ENCODE peak calls at places on chromosomes 2 and 18, in four cellular contexts. H is HepG2, S is GM12878, A is K562. R is an unnamed sample.

GRCh38 chr2:165633431-165633830 is 160.6 kb downstream of the GALNT3 start:
- DNase-seq in H (no peak), A (no peak), S (no peak), R (no peak)

GRCh38 chr2:202039278-202040100 is 5.8 kb downstream of the FZD7 start:
- DNase-seq in H (no peak), A (no peak), S (no peak), R (no peak)

GRCh38 chr2:20728114-20728758 is 61.3 kb downstream of the GDF7 start:
- DNase-seq in S (no peak), H (peak), A (no peak), R (no peak)

GRCh38 chr2:43133708-43134570 is 92.5 kb downstream of the ZFP36L2 start:
- DNase-seq in S (no peak), H (no peak), A (no peak), R (no peak)

GRCh38 chr2:39913648-39914456 is 134.8 kb upstream of the THUMPD2 start:
- DNase-seq in A (peak), H (peak), S (peak), R (peak)

GRCh38 chr2:232979871-232980461 is 33.1 kb downstream of the NGEF start:
- DNase-seq in S (no peak), H (peak), A (peak), R (no peak)

GRCh38 chr18:72830109-72830508 is 37.7 kb downstream of the NETO1 start:
- DNase-seq in A (no peak), S (no peak), H (no peak), R (no peak)

GRCh38 chr2:239139101-239139500 is 261.7 kb downstream of the HDAC4 start:
- DNase-seq in A (no peak), S (no peak), H (no peak), R (no peak)

GRCh38 chr2:131058905-131059304 is 34.4 kb downstream of the FAM168B start:
- DNase-seq in H (no peak), A (no peak), S (no peak), R (no peak)

GRCh38 chr18:331231-331771 is 63.5 kb upstream of the THOC1 start:
- DNase-seq in H (no peak), A (no peak), S (no peak), R (no peak)

GRCh38 chr2:218856168-218856895 is 3.3 kb upstream of the WNT6 start:
- DNase-seq in S (no peak), A (no peak), H (no peak), R (no peak)

GRCh38 chr2:157843935-157844334 is 32.2 kb downstream of the ACVR1 start:
- DNase-seq in H (no peak), A (no peak), S (no peak), R (no peak)

GRCh38 chr2:196376984-196377877 is 205.9 kb upstream of the STK17B start:
- DNase-seq in A (no peak), S (peak), H (no peak), R (no peak)

GRCh38 chr18:811192-812122 is 585 bp downstream of the YES1 start:
- DNase-seq in H (no peak), S (no peak), A (peak), R (peak)

GRCh38 chr18:55839350-55839749 is 251.4 kb upstream of the TCF4 start:
- DNase-seq in S (no peak), H (no peak), A (no peak), R (no peak)

GRCh38 chr18:35087726-35088125 is 46.5 kb downstream of the MAPRE2 start:
- DNase-seq in A (no peak), S (no peak), H (no peak), R (no peak)

GRCh38 chr18:77004555-77005380 is 127.8 kb downstream of the MBP start:
- DNase-seq in A (no peak), S (no peak), H (no peak), R (no peak)

GRCh38 chr18:34283506-34283905 is 58.8 kb upstream of the NOL4 start:
- DNase-seq in A (no peak), H (no peak), S (no peak), R (no peak)

GRCh38 chr2:96872591-96873349 is 2.9 kb upstream of the SEMA4C start:
- DNase-seq in A (peak), S (no peak), H (no peak), R (no peak)

GRCh38 chr2:120921457-120921856 is 185.8 kb downstream of the GLI2 start:
- DNase-seq in S (no peak), H (no peak), A (no peak), R (no peak)

GRCh38 chr2:204315236-204315662 is 230.0 kb upstream of the PARD3B start:
- DNase-seq in H (no peak), A (no peak), S (no peak), R (no peak)

GRCh38 chr2:75679556-75679955 is 31.2 kb downstream of the GCFC2 start:
- DNase-seq in H (no peak), A (no peak), S (no peak), R (no peak)

GRCh38 chr2:209189893-209190292 is 234.0 kb upstream of the MAP2 start:
- DNase-seq in H (no peak), A (no peak), S (no peak), R (no peak)

GRCh38 chr2:162217596-162217995 is 25.6 kb downstream of the FAP start:
- DNase-seq in H (no peak), S (no peak), A (no peak), R (no peak)

GRCh38 chr2:176158306-176158643 is 1.2 kb downstream of the HOXD3 start:
- DNase-seq in S (no peak), H (no peak), A (no peak), R (no peak)

GRCh38 chr2:152884088-152884487 is 165.7 kb downstream of the ARL6IP6 start:
- DNase-seq in A (no peak), S (no peak), H (no peak), R (no peak)

GRCh38 chr2:47088371-47089082 is 66.6 kb downstream of the STPG4 start:
- DNase-seq in A (peak), H (peak), S (no peak), R (no peak)

GRCh38 chr2:48530033-48530804 is at the start of gene STON1:
- DNase-seq in A (peak), S (no peak), H (no peak), R (peak)

GRCh38 chr2:104853926-104854506 is at the start of gene POU3F3:
- DNase-seq in S (no peak), A (no peak), H (no peak), R (peak)

GRCh38 chr2:95297088-95297487 is at the start of gene KCNIP3:
- DNase-seq in A (no peak), H (no peak), S (no peak), R (no peak)

GRCh38 chr2:5942204-5942603 is 250.0 kb downstream of the SOX11 start:
- DNase-seq in H (no peak), S (no peak), A (no peak), R (no peak)

GRCh38 chr2:97702731-97703470 is 10.5 kb upstream of the ZAP70 start:
- DNase-seq in S (no peak), A (no peak), H (no peak), R (no peak)

GRCh38 chr18:71443726-71444480 is 1100.2 kb downstream of the CBLN2 start:
- DNase-seq in H (no peak), A (no peak), S (no peak), R (no peak)

GRCh38 chr2:159118115-159118858 is 149.8 kb downstream of the TANC1 start:
- DNase-seq in S (peak), H (peak), A (peak), R (peak)

GRCh38 chr2:195458936-195459335 is 198.1 kb upstream of the SLC39A10 start:
- DNase-seq in S (no peak), H (no peak), A (no peak), R (no peak)

GRCh38 chr2:27871805-27872204 is 18.4 kb downstream of the RBKS start:
- DNase-seq in A (peak), S (no peak), H (no peak), R (no peak)

GRCh38 chr2:234952270-234953115 is 676 bp downstream of the SH3BP4 start:
- DNase-seq in S (no peak), A (no peak), H (no peak), R (no peak)

GRCh38 chr18:74378179-74378682 is 62.6 kb downstream of the C18orf63 start:
- DNase-seq in A (no peak), S (no peak), H (no peak), R (no peak)

GRCh38 chr18:74376523-74376922 is 60.9 kb downstream of the C18orf63 start:
- DNase-seq in H (no peak), A (no peak), S (no peak), R (no peak)

GRCh38 chr18:74373428-74373827 is 57.8 kb downstream of the C18orf63 start:
- DNase-seq in H (no peak), A (no peak), S (no peak), R (no peak)

GRCh38 chr18:74380916-74381315 is 65.3 kb downstream of the C18orf63 start:
- DNase-seq in S (no peak), H (no peak), A (no peak), R (no peak)

GRCh38 chr18:74375999-74376398 is 60.4 kb downstream of the C18orf63 start:
- DNase-seq in S (no peak), A (no peak), H (no peak), R (no peak)
- TF ChIP-seq FOXM1 in S (no peak), A (no peak), H (no peak), R (no peak)

GRCh38 chr2:127807678-127808353 is 3.2 kb downstream of the WDR33 start:
- DNase-seq in A (no peak), H (no peak), S (no peak), R (no peak)
- TF ChIP-seq SP1 in A (no peak), H (no peak), S (no peak), R (no peak)

GRCh38 chr2:241317391-241317790 is 1.7 kb downstream of the SEPTIN2 start:
- DNase-seq in A (no peak), H (no peak), S (no peak), R (no peak)

GRCh38 chr2:241315183-241315878 is at the start of gene HDLBP:
- DNase-seq in H (peak), A (peak), S (peak), R (peak)

GRCh38 chr2:241314933-241315182 is 614 bp downstream of the HDLBP start:
- DNase-seq in H (no peak), A (no peak), S (no peak), R (no peak)

GRCh38 chr2:241315879-241316700 is at the start of gene SEPTIN2:
- DNase-seq in A (no peak), S (no peak), H (peak), R (peak)

DNA sequence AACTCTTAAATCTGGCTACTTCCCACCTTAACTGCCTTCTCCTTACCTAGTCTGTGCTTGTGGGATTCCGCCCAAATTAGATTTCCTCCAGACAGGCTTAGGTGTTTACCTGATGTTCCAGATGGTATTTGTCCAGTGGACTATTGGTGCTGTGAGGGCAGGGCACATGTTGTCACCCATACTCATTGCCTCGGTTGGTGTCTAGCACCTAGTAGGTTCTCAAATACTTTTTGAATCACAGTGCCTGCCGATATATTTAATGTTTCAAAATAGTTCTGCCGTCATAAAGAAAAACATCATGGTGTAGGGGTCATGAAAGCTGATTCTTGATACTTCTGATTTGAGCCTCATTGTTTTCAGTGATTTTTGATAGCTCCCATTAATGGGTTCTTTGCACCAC is 1.1 kb downstream of the SEPTIN2 start:
- DNase-seq in S (no peak), A (no peak), H (no peak), R (no peak)
- TF ChIP-seq FOXM1 in S (no peak), A (no peak), H (no peak), R (no peak)

DNA sequence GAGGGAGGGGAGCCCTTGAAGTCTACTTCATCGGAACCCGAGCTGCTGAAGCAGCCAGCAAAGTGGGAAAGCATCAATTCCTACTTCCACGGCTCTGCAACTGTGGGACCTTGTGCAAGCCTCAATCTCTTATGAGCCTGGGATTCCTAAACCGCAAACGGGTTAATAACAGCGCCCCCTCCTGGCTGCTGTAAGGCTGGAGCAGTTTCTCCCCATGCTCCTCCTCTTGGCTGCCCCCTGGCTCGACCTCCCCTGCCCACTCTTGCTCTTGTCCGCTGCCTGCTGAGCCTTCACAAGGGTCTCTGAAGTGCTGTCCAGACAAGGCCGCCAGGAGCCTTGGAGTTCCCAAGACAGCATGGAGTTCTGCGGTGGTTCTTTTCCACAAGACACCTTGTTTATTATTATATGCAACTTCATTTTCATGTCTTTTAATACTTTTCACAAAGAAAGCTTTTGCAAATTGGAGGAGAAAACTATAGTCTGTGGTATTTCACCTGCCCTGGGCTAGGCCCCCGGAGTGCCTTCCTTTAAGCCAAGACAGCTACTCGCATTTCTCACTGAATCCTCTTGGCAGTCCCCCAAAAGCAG is 157.2 kb downstream of the DDX1 start:
- DNase-seq in S (no peak), A (peak), H (peak), R (peak)
- TF ChIP-seq SP1 in S (no peak), A (no peak), H (no peak), R (no peak)

DNA sequence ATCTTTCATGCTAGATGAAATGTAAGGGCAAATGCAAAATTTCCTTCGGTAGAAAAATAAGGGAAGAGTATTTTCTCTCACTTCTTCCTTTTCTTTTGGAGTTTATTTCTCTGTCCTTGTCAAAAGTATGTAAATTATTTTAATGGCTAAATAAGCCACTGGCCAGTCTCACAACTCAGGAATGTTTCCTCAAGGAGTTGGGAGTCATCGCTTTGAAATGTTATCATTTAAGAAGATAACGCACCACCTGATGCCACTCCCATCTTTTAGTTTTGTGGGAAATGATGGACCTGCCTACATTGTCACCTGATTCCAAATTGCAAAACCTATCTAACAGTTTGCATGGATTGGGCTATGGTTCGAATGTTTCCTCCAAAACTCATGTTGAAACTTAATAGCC is 32.5 kb upstream of the PPM1B start:
- DNase-seq in S (no peak), H (no peak), A (no peak), R (no peak)
- TF ChIP-seq FOXM1 in S (no peak), H (no peak), A (no peak), R (no peak)

GRCh38 chr2:207935121-207935990 is 90.0 kb downstream of the PLEKHM3 start:
- DNase-seq in H (peak), A (no peak), S (no peak), R (no peak)
- TF ChIP-seq SP1 in H (no peak), A (no peak), S (no peak), R (no peak)

GRCh38 chr2:216534809-216535208 is 36.2 kb downstream of the RPL37A start:
- DNase-seq in S (no peak), A (no peak), H (no peak), R (no peak)
- TF ChIP-seq FOXM1 in S (no peak), A (no peak), H (no peak), R (no peak)

DNA sequence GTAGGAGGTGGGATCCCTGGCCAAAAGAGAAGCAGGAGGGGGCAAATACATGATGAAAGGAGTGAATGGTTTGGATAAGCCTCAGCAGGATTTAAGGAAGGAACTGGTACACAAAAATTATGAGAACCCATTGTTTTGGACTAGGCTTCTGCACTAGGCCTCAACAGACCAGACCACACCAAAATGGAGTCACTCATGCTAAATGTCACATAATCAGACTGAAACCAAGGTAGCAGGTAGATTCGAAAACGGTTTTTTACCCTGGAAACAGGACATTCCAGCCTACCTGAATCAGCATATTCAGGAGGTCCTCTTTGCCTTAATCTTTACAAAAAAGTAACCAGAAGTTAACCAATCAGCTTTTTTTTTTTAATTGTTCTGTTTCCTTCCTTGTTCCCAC is 49.4 kb upstream of the CDCA7 start:
- DNase-seq in A (no peak), S (no peak), H (no peak), R (no peak)
- TF ChIP-seq SP1 in A (no peak), S (no peak), H (no peak), R (no peak)

GRCh38 chr18:46156124-46156745 is 52.0 kb downstream of the HAUS1 start:
- DNase-seq in S (no peak), H (no peak), A (no peak), R (no peak)

GRCh38 chr18:46155652-46156051 is 51.5 kb downstream of the HAUS1 start:
- DNase-seq in A (no peak), H (no peak), S (no peak), R (no peak)

GRCh38 chr18:46148810-46149209 is 44.6 kb downstream of the HAUS1 start:
- DNase-seq in S (no peak), A (peak), H (peak), R (peak)

GRCh38 chr18:46152808-46153617 is 48.8 kb downstream of the HAUS1 start:
- DNase-seq in A (peak), H (no peak), S (no peak), R (no peak)

DNA sequence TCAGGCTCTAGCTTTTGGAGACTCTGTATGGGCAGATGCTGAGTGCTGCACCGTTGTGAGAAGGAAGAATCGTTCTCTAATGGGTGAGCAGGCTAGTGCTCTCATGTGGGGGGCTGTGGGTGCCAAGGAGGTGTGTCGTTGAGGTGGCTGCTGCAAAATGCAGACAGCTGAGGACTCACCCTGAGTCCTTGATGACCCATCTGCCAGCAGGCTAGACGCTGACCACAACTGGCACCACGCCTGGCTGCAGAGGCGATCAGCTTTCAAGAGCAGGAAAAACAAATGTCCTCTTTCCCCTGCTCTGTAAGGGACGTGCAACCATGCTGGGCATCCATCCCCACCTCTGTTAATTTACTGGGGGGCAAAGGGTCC is 48.2 kb downstream of the HAUS1 start:
- DNase-seq in H (no peak), A (no peak), S (no peak), R (no peak)
- TF ChIP-seq FOXM1 in H (no peak), A (no peak), S (no peak), R (no peak)